ENCODE peak calls at places on chromosomes 3 and 15, in ten cellular contexts. One of them, this sample, is unnamed.

GRCh38 chr3:48716508-48716981 is 476 bp downstream of the IP6K2 start:
- DNase-seq in sigmoid colon: peak
- DNase-seq in A549: no peak
- DNase-seq in right cardiac atrium: no peak
- DNase-seq in PC-3: no peak
- DNase-seq in CD4-positive, CD25-positive, alpha-beta regulatory T cell: peak
- DNase-seq in neuronal stem cell: no peak
- DNase-seq in uterus: no peak
- DNase-seq in stomach: no peak
- DNase-seq in CD8-positive, alpha-beta memory T cell: peak
- DNase-seq in this sample: no peak

GRCh38 chr15:38941399-38941953 is 376.9 kb upstream of the RASGRP1 start:
- DNase-seq in stomach: no peak
- DNase-seq in PC-3: peak
- DNase-seq in CD8-positive, alpha-beta memory T cell: no peak
- DNase-seq in A549: no peak
- DNase-seq in neuronal stem cell: no peak
- DNase-seq in uterus: no peak
- DNase-seq in CD4-positive, CD25-positive, alpha-beta regulatory T cell: no peak
- DNase-seq in sigmoid colon: no peak
- DNase-seq in right cardiac atrium: no peak
- DNase-seq in this sample: peak

GRCh38 chr15:96183927-96184266 is 146.6 kb upstream of the NR2F2 start:
- DNase-seq in A549: peak
- DNase-seq in right cardiac atrium: no peak
- DNase-seq in neuronal stem cell: no peak
- DNase-seq in CD8-positive, alpha-beta memory T cell: no peak
- DNase-seq in PC-3: no peak
- DNase-seq in CD4-positive, CD25-positive, alpha-beta regulatory T cell: no peak
- DNase-seq in stomach: no peak
- DNase-seq in uterus: no peak
- DNase-seq in sigmoid colon: no peak
- DNase-seq in this sample: no peak

GRCh38 chr3:63975705-63976104 is 47.6 kb downstream of the PSMD6 start:
- DNase-seq in sigmoid colon: peak
- DNase-seq in stomach: no peak
- DNase-seq in CD8-positive, alpha-beta memory T cell: no peak
- DNase-seq in CD4-positive, CD25-positive, alpha-beta regulatory T cell: no peak
- DNase-seq in neuronal stem cell: no peak
- DNase-seq in PC-3: no peak
- DNase-seq in A549: no peak
- DNase-seq in right cardiac atrium: peak
- DNase-seq in uterus: peak
- DNase-seq in this sample: peak

GRCh38 chr15:51100785-51101489 is 6.2 kb upstream of the TNFAIP8L3 start:
- DNase-seq in neuronal stem cell: no peak
- DNase-seq in CD8-positive, alpha-beta memory T cell: no peak
- DNase-seq in CD4-positive, CD25-positive, alpha-beta regulatory T cell: no peak
- DNase-seq in sigmoid colon: no peak
- DNase-seq in A549: no peak
- DNase-seq in uterus: no peak
- DNase-seq in stomach: no peak
- DNase-seq in PC-3: no peak
- DNase-seq in right cardiac atrium: no peak
- DNase-seq in this sample: no peak

GRCh38 chr3:122665226-122665786 is 15.3 kb upstream of the PARP14 start:
- DNase-seq in sigmoid colon: no peak
- DNase-seq in right cardiac atrium: no peak
- DNase-seq in uterus: no peak
- DNase-seq in PC-3: no peak
- DNase-seq in neuronal stem cell: no peak
- DNase-seq in stomach: no peak
- DNase-seq in CD8-positive, alpha-beta memory T cell: no peak
- DNase-seq in A549: no peak
- DNase-seq in CD4-positive, CD25-positive, alpha-beta regulatory T cell: no peak
- DNase-seq in this sample: no peak

GRCh38 chr3:42999212-42999611 is 20.1 kb downstream of the GASK1A start:
- DNase-seq in neuronal stem cell: no peak
- DNase-seq in CD8-positive, alpha-beta memory T cell: no peak
- DNase-seq in CD4-positive, CD25-positive, alpha-beta regulatory T cell: no peak
- DNase-seq in uterus: no peak
- DNase-seq in stomach: no peak
- DNase-seq in right cardiac atrium: no peak
- DNase-seq in PC-3: no peak
- DNase-seq in A549: no peak
- DNase-seq in sigmoid colon: no peak
- DNase-seq in this sample: no peak

GRCh38 chr3:120780977-120781376 is 38.4 kb downstream of the GTF2E1 start:
- DNase-seq in sigmoid colon: no peak
- DNase-seq in CD4-positive, CD25-positive, alpha-beta regulatory T cell: no peak
- DNase-seq in neuronal stem cell: no peak
- DNase-seq in stomach: peak
- DNase-seq in uterus: no peak
- DNase-seq in CD8-positive, alpha-beta memory T cell: no peak
- DNase-seq in PC-3: peak
- DNase-seq in A549: peak
- DNase-seq in right cardiac atrium: peak
- DNase-seq in this sample: no peak

GRCh38 chr15:39172380-39173281 is 408.2 kb upstream of the THBS1 start:
- DNase-seq in A549: no peak
- DNase-seq in sigmoid colon: peak
- DNase-seq in CD4-positive, CD25-positive, alpha-beta regulatory T cell: no peak
- DNase-seq in stomach: no peak
- DNase-seq in PC-3: no peak
- DNase-seq in neuronal stem cell: no peak
- DNase-seq in right cardiac atrium: peak
- DNase-seq in uterus: peak
- DNase-seq in CD8-positive, alpha-beta memory T cell: no peak
- DNase-seq in this sample: no peak

GRCh38 chr15:78642341-78642740 is 1.3 kb upstream of the CHRNB4 start:
- DNase-seq in A549: no peak
- DNase-seq in uterus: no peak
- DNase-seq in neuronal stem cell: no peak
- DNase-seq in CD4-positive, CD25-positive, alpha-beta regulatory T cell: no peak
- DNase-seq in PC-3: no peak
- DNase-seq in sigmoid colon: no peak
- DNase-seq in right cardiac atrium: no peak
- DNase-seq in CD8-positive, alpha-beta memory T cell: no peak
- DNase-seq in stomach: no peak
- DNase-seq in this sample: no peak

GRCh38 chr3:157938154-157938774 is 168.0 kb downstream of the SHOX2 start:
- DNase-seq in sigmoid colon: no peak
- DNase-seq in neuronal stem cell: no peak
- DNase-seq in stomach: no peak
- DNase-seq in A549: no peak
- DNase-seq in PC-3: peak
- DNase-seq in CD8-positive, alpha-beta memory T cell: no peak
- DNase-seq in CD4-positive, CD25-positive, alpha-beta regulatory T cell: no peak
- DNase-seq in uterus: no peak
- DNase-seq in right cardiac atrium: no peak
- DNase-seq in this sample: peak

GRCh38 chr3:189908646-189909045 is 212.1 kb downstream of the P3H2 start:
- DNase-seq in right cardiac atrium: no peak
- DNase-seq in neuronal stem cell: no peak
- DNase-seq in stomach: no peak
- DNase-seq in PC-3: peak
- DNase-seq in sigmoid colon: no peak
- DNase-seq in uterus: no peak
- DNase-seq in A549: peak
- DNase-seq in CD4-positive, CD25-positive, alpha-beta regulatory T cell: no peak
- DNase-seq in CD8-positive, alpha-beta memory T cell: no peak
- DNase-seq in this sample: peak

GRCh38 chr3:58049143-58049785 is 41.0 kb downstream of the FLNB start:
- DNase-seq in stomach: peak
- DNase-seq in uterus: peak
- DNase-seq in CD8-positive, alpha-beta memory T cell: no peak
- DNase-seq in right cardiac atrium: no peak
- DNase-seq in neuronal stem cell: peak
- DNase-seq in A549: peak
- DNase-seq in CD4-positive, CD25-positive, alpha-beta regulatory T cell: no peak
- DNase-seq in sigmoid colon: peak
- DNase-seq in PC-3: peak
- DNase-seq in this sample: peak

GRCh38 chr3:65732060-65732933 is 306.4 kb downstream of the MAGI1 start:
- DNase-seq in CD8-positive, alpha-beta memory T cell: no peak
- DNase-seq in PC-3: peak
- DNase-seq in uterus: no peak
- DNase-seq in right cardiac atrium: no peak
- DNase-seq in neuronal stem cell: peak
- DNase-seq in A549: peak
- DNase-seq in sigmoid colon: no peak
- DNase-seq in CD4-positive, CD25-positive, alpha-beta regulatory T cell: peak
- DNase-seq in stomach: no peak
- DNase-seq in this sample: no peak

GRCh38 chr3:8887435-8888295 is 75.6 kb downstream of the RAD18 start:
- DNase-seq in A549: no peak
- DNase-seq in sigmoid colon: no peak
- DNase-seq in right cardiac atrium: no peak
- DNase-seq in PC-3: no peak
- DNase-seq in uterus: no peak
- DNase-seq in stomach: no peak
- DNase-seq in neuronal stem cell: no peak
- DNase-seq in CD8-positive, alpha-beta memory T cell: no peak
- DNase-seq in CD4-positive, CD25-positive, alpha-beta regulatory T cell: no peak
- DNase-seq in this sample: no peak

GRCh38 chr15:67076147-67076843 is 10.9 kb downstream of the SMAD3 start:
- DNase-seq in neuronal stem cell: no peak
- DNase-seq in PC-3: peak
- DNase-seq in CD4-positive, CD25-positive, alpha-beta regulatory T cell: no peak
- DNase-seq in stomach: peak
- DNase-seq in CD8-positive, alpha-beta memory T cell: no peak
- DNase-seq in sigmoid colon: no peak
- DNase-seq in A549: peak
- DNase-seq in right cardiac atrium: no peak
- DNase-seq in uterus: no peak
- DNase-seq in this sample: no peak
- H3K27ac ChIP-seq in neuronal stem cell: no peak
- H3K27ac ChIP-seq in PC-3: peak
- H3K27ac ChIP-seq in CD4-positive, CD25-positive, alpha-beta regulatory T cell: no peak
- H3K27ac ChIP-seq in stomach: peak
- H3K27ac ChIP-seq in CD8-positive, alpha-beta memory T cell: no peak
- H3K27ac ChIP-seq in sigmoid colon: no peak
- H3K27ac ChIP-seq in A549: peak
- H3K27ac ChIP-seq in right cardiac atrium: no peak
- H3K27ac ChIP-seq in uterus: no peak
- H3K27ac ChIP-seq in this sample: no peak

GRCh38 chr3:197746801-197747237 is 2.9 kb upstream of the FYTTD1 start:
- DNase-seq in sigmoid colon: no peak
- DNase-seq in A549: no peak
- DNase-seq in CD4-positive, CD25-positive, alpha-beta regulatory T cell: no peak
- DNase-seq in neuronal stem cell: no peak
- DNase-seq in stomach: no peak
- DNase-seq in CD8-positive, alpha-beta memory T cell: no peak
- DNase-seq in PC-3: no peak
- DNase-seq in uterus: no peak
- DNase-seq in right cardiac atrium: no peak
- DNase-seq in this sample: no peak
- H3K27ac ChIP-seq in sigmoid colon: no peak
- H3K27ac ChIP-seq in A549: no peak
- H3K27ac ChIP-seq in CD4-positive, CD25-positive, alpha-beta regulatory T cell: no peak
- H3K27ac ChIP-seq in neuronal stem cell: no peak
- H3K27ac ChIP-seq in stomach: peak
- H3K27ac ChIP-seq in CD8-positive, alpha-beta memory T cell: no peak
- H3K27ac ChIP-seq in PC-3: no peak
- H3K27ac ChIP-seq in uterus: no peak
- H3K27ac ChIP-seq in right cardiac atrium: peak
- H3K27ac ChIP-seq in this sample: no peak

DNA sequence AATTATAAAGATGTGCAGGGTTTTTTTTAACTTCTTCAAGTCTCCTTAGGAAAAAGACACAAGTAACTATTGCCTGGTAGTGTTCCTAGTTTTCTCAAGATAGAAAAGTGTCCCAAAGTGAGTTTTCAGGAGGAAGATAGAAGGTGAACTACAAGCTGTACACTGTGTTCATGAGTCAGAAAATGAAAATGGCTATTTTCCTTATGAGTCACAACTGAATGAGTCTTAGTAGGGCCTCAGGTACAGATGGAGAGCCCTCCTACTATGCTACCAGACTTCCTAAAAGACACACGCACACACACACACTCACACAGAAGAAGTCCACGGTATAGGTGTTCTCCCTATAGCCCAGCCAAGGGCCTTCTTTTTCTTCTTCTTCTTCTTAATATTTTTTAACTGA is 3.1 kb downstream of the MYO1E start:
- DNase-seq in PC-3: peak
- DNase-seq in sigmoid colon: no peak
- DNase-seq in CD4-positive, CD25-positive, alpha-beta regulatory T cell: no peak
- DNase-seq in right cardiac atrium: no peak
- DNase-seq in neuronal stem cell: no peak
- DNase-seq in uterus: no peak
- DNase-seq in CD8-positive, alpha-beta memory T cell: no peak
- DNase-seq in A549: no peak
- DNase-seq in stomach: no peak
- DNase-seq in this sample: no peak
- H3K27ac ChIP-seq in PC-3: no peak
- H3K27ac ChIP-seq in sigmoid colon: no peak
- H3K27ac ChIP-seq in CD4-positive, CD25-positive, alpha-beta regulatory T cell: no peak
- H3K27ac ChIP-seq in right cardiac atrium: no peak
- H3K27ac ChIP-seq in neuronal stem cell: no peak
- H3K27ac ChIP-seq in uterus: no peak
- H3K27ac ChIP-seq in CD8-positive, alpha-beta memory T cell: no peak
- H3K27ac ChIP-seq in A549: peak
- H3K27ac ChIP-seq in stomach: no peak
- H3K27ac ChIP-seq in this sample: peak

GRCh38 chr3:52047295-52047960 is 8.9 kb downstream of the DUSP7 start:
- DNase-seq in PC-3: peak
- DNase-seq in CD4-positive, CD25-positive, alpha-beta regulatory T cell: no peak
- DNase-seq in stomach: peak
- DNase-seq in uterus: no peak
- DNase-seq in neuronal stem cell: no peak
- DNase-seq in CD8-positive, alpha-beta memory T cell: no peak
- DNase-seq in sigmoid colon: no peak
- DNase-seq in A549: no peak
- DNase-seq in right cardiac atrium: peak
- DNase-seq in this sample: no peak

GRCh38 chr3:52050571-52050970 is 5.8 kb downstream of the DUSP7 start:
- DNase-seq in A549: no peak
- DNase-seq in right cardiac atrium: no peak
- DNase-seq in CD4-positive, CD25-positive, alpha-beta regulatory T cell: no peak
- DNase-seq in sigmoid colon: no peak
- DNase-seq in uterus: no peak
- DNase-seq in CD8-positive, alpha-beta memory T cell: no peak
- DNase-seq in neuronal stem cell: no peak
- DNase-seq in PC-3: no peak
- DNase-seq in stomach: no peak
- DNase-seq in this sample: no peak

GRCh38 chr3:52051444-52051843 is 4.9 kb downstream of the DUSP7 start:
- DNase-seq in uterus: no peak
- DNase-seq in CD8-positive, alpha-beta memory T cell: no peak
- DNase-seq in CD4-positive, CD25-positive, alpha-beta regulatory T cell: no peak
- DNase-seq in sigmoid colon: no peak
- DNase-seq in neuronal stem cell: no peak
- DNase-seq in right cardiac atrium: no peak
- DNase-seq in A549: no peak
- DNase-seq in stomach: no peak
- DNase-seq in PC-3: no peak
- DNase-seq in this sample: no peak

GRCh38 chr3:52046914-52047239 is 9.5 kb downstream of the DUSP7 start:
- DNase-seq in A549: no peak
- DNase-seq in PC-3: no peak
- DNase-seq in neuronal stem cell: no peak
- DNase-seq in sigmoid colon: no peak
- DNase-seq in stomach: no peak
- DNase-seq in uterus: no peak
- DNase-seq in CD8-positive, alpha-beta memory T cell: no peak
- DNase-seq in right cardiac atrium: no peak
- DNase-seq in CD4-positive, CD25-positive, alpha-beta regulatory T cell: no peak
- DNase-seq in this sample: no peak

GRCh38 chr3:52049503-52049902 is 6.9 kb downstream of the DUSP7 start:
- DNase-seq in right cardiac atrium: no peak
- DNase-seq in PC-3: no peak
- DNase-seq in A549: no peak
- DNase-seq in stomach: no peak
- DNase-seq in neuronal stem cell: no peak
- DNase-seq in uterus: no peak
- DNase-seq in CD4-positive, CD25-positive, alpha-beta regulatory T cell: no peak
- DNase-seq in CD8-positive, alpha-beta memory T cell: no peak
- DNase-seq in sigmoid colon: no peak
- DNase-seq in this sample: no peak
- H3K27ac ChIP-seq in right cardiac atrium: no peak
- H3K27ac ChIP-seq in PC-3: no peak
- H3K27ac ChIP-seq in A549: peak
- H3K27ac ChIP-seq in stomach: no peak
- H3K27ac ChIP-seq in neuronal stem cell: no peak
- H3K27ac ChIP-seq in uterus: no peak
- H3K27ac ChIP-seq in CD4-positive, CD25-positive, alpha-beta regulatory T cell: peak
- H3K27ac ChIP-seq in CD8-positive, alpha-beta memory T cell: no peak
- H3K27ac ChIP-seq in sigmoid colon: no peak
- H3K27ac ChIP-seq in this sample: peak